ENCODE peak calls at places on chromosomes 5 and 9, in eight cellular contexts. R is CD8-positive, alpha-beta memory T cell; P is bronchial epithelial cell; C is SK-N-SH; O is fibroblast of villous mesenchyme; X is lower lobe of right lung; F is epithelial cell of esophagus; M is keratinocyte. E is an unnamed sample.

GRCh38 chr9:137968235-137968634 is 90.7 kb downstream of the CACNA1B start:
- DNase-seq in R (no peak), P (no peak), C (peak), O (no peak), X (peak), F (no peak), M (no peak), E (peak)

GRCh38 chr5:100553209-100553608 is 18.0 kb downstream of the FAM174A start:
- DNase-seq in R (no peak), P (no peak), C (no peak), O (peak), X (no peak), F (no peak), M (no peak), E (no peak)

GRCh38 chr5:152632380-152632779 is 227.3 kb upstream of the NMUR2 start:
- DNase-seq in R (no peak), P (no peak), C (no peak), O (no peak), X (no peak), F (no peak), M (no peak), E (no peak)

GRCh38 chr5:107674655-107675054 is 3.9 kb upstream of the EFNA5 start:
- DNase-seq in R (no peak), P (peak), C (no peak), O (no peak), X (no peak), F (peak), M (no peak), E (no peak)

GRCh38 chr5:145887976-145888574 is 15.3 kb upstream of the GRXCR2 start:
- DNase-seq in R (no peak), P (peak), C (peak), O (peak), X (no peak), F (peak), M (peak), E (peak)

GRCh38 chr9:134966697-134967546 is 49.2 kb upstream of the FCN1 start:
- DNase-seq in R (no peak), P (no peak), C (no peak), O (no peak), X (peak), F (no peak), M (no peak), E (no peak)

GRCh38 chr5:18299166-18299565 is 664.9 kb downstream of the TAF11L14 start:
- DNase-seq in R (no peak), P (no peak), C (no peak), O (no peak), X (no peak), F (no peak), M (no peak), E (no peak)

GRCh38 chr9:27393054-27393846 is 96.3 kb upstream of the EQTN start:
- DNase-seq in R (no peak), P (no peak), C (no peak), O (no peak), X (no peak), F (no peak), M (no peak), E (no peak)

GRCh38 chr5:77990020-77990419 is 213.9 kb upstream of the TBCA start:
- DNase-seq in R (no peak), P (no peak), C (peak), O (no peak), X (no peak), F (no peak), M (no peak), E (peak)

GRCh38 chr9:91698266-91698665 is 251.8 kb downstream of the ROR2 start:
- DNase-seq in R (no peak), P (no peak), C (no peak), O (no peak), X (no peak), F (no peak), M (no peak), E (no peak)

GRCh38 chr5:180938294-180938693 is 39.3 kb downstream of the BTNL8 start:
- DNase-seq in R (no peak), P (no peak), C (no peak), O (no peak), X (no peak), F (no peak), M (no peak), E (no peak)

GRCh38 chr5:147643142-147643541 is 133.3 kb upstream of the DPYSL3 start:
- DNase-seq in R (no peak), P (peak), C (no peak), O (peak), X (no peak), F (peak), M (no peak), E (no peak)

DNA sequence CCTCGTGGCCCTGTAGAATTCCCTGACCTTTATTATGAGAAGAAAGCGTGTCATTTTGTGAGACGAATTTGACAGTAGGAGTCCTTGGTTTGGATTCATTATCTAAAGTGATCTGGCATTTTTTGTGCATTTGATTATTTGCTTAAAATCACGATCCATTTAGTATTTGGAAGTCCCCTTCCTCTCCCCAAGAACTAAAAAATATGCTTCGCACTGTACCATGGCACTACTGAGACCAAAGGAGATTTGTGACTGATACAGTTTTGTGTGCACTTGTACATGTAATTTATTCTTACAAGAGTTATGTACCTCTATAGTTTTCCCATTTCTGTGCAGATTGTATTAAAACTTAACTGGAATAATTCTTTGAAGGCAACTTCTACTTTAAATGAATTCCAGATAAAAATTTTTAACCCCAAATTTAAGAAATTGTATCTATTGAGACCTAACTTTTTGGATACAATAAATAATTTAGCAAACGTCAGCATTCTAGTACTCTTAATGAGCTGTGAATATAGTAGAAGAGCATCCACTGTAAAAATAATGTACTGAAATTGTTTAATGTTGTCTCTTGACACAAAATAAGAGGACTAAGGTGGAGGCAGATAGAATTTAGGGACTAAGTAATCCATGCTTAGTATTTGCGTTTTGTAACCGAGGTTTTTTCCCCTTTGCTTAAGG is 2.1 kb downstream of the MAP3K1 start:
- DNase-seq in R (no peak), P (no peak), C (no peak), O (no peak), X (no peak), F (no peak), M (no peak), E (no peak)
- H3K4me3 ChIP-seq in R (peak), P (peak), C (peak), O (peak), X (peak), F (peak), M (peak), E (peak)

DNA sequence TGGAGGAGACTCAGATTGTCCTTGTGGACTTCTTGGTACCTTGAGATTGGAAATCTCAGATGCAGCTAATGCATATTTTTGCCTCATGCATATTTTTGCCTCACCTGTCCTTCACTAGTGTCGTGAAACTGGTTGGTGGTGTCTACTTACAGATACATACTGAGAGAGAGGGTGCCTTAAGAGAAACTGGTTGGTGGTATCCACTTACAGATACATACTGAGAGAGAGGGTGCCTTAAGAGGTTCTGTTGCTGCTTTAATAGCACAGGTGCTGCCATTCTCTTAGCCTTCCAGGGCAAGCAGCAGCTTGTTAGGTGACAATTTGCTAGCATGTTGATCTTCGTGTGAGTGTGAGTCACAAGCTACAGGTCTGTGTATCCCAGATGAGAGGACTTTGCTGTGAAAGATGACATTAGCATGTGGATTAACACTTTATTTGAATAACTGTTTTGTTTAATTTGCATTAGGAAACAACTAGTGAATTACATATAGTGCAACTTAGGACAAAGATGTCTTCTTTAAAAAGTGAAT is 1.4 kb downstream of the PTTG1 start:
- DNase-seq in R (no peak), P (peak), C (no peak), O (no peak), X (no peak), F (peak), M (no peak), E (no peak)
- H3K4me3 ChIP-seq in R (peak), P (no peak), C (peak), O (peak), X (no peak), F (peak), M (peak), E (peak)

GRCh38 chr9:108708448-108708847 is 147.3 kb downstream of the ACTL7B start:
- DNase-seq in R (no peak), P (no peak), C (no peak), O (no peak), X (no peak), F (no peak), M (no peak), E (no peak)

GRCh38 chr9:108702681-108703080 is 153.1 kb downstream of the ACTL7B start:
- DNase-seq in R (no peak), P (no peak), C (no peak), O (no peak), X (no peak), F (no peak), M (no peak), E (no peak)

GRCh38 chr9:108707120-108707519 is 148.7 kb downstream of the ACTL7B start:
- DNase-seq in R (no peak), P (no peak), C (no peak), O (no peak), X (no peak), F (no peak), M (no peak), E (no peak)

GRCh38 chr9:108703414-108703813 is 152.4 kb downstream of the ACTL7B start:
- DNase-seq in R (no peak), P (peak), C (no peak), O (no peak), X (no peak), F (peak), M (no peak), E (no peak)

GRCh38 chr9:108704156-108704852 is 151.5 kb downstream of the ACTL7B start:
- DNase-seq in R (no peak), P (peak), C (no peak), O (peak), X (no peak), F (peak), M (no peak), E (no peak)
- H3K4me3 ChIP-seq in R (no peak), P (no peak), C (no peak), O (no peak), X (no peak), F (no peak), M (no peak), E (no peak)

GRCh38 chr9:69155341-69156030 is 18.6 kb upstream of the TJP2 start:
- DNase-seq in R (no peak), P (peak), C (no peak), O (peak), X (no peak), F (peak), M (no peak), E (no peak)

GRCh38 chr9:69153707-69154521 is 20.2 kb upstream of the TJP2 start:
- DNase-seq in R (no peak), P (no peak), C (no peak), O (no peak), X (no peak), F (no peak), M (no peak), E (no peak)

GRCh38 chr9:69157751-69158466 is 16.2 kb upstream of the TJP2 start:
- DNase-seq in R (no peak), P (no peak), C (no peak), O (peak), X (no peak), F (no peak), M (no peak), E (no peak)

DNA sequence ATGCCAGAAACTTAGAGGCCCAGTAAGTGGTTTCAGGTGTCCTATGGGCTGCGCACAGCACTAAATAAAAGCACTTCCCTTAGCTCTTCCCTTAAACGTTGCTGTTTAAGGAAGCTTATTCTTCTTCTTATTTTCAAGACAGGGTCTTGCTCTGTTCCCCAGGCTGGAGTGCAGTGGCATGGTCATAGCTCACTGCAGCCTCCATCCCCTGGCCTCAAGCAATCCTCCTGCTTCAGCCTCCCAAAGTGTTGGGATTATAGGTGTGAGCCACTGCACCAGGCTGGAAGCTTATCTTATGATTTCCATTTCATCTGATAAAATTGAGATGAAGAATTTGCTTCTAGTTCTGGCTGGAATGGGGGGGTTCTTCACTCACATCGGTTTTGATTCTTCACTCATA is 15.6 kb upstream of the TJP2 start:
- DNase-seq in R (no peak), P (no peak), C (no peak), O (no peak), X (no peak), F (no peak), M (no peak), E (no peak)
- H3K4me3 ChIP-seq in R (no peak), P (no peak), C (no peak), O (no peak), X (no peak), F (no peak), M (no peak), E (no peak)

GRCh38 chr9:129702563-129702962 is 37.1 kb downstream of the PRRX2 start:
- DNase-seq in R (no peak), P (peak), C (no peak), O (peak), X (peak), F (peak), M (peak), E (no peak)
- H3K4me3 ChIP-seq in R (no peak), P (no peak), C (no peak), O (no peak), X (no peak), F (no peak), M (no peak), E (no peak)

GRCh38 chr5:32027093-32027716 is 146.9 kb downstream of the GOLPH3 start:
- DNase-seq in R (no peak), P (no peak), C (no peak), O (peak), X (no peak), F (no peak), M (no peak), E (peak)
- H3K4me3 ChIP-seq in R (no peak), P (no peak), C (no peak), O (peak), X (peak), F (no peak), M (no peak), E (no peak)

DNA sequence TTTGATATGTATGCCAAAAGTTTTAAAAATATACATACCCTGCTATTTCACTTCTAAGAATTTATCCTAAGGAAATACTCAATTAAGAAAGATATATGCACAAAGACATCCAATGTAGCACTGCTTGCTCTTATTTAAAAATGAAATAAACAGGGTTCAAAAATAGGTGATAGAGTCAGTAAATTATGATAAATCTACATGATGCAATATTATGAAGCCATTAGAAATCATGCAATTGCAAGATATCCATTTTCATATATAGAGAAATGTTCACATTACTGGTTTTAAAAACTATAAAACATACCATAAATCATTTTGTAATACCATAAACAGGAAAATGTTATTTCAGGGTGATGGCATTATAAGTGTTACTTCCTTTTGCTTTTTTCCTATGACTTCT is 8.6 kb upstream of the SLC12A2 start:
- DNase-seq in R (no peak), P (no peak), C (no peak), O (no peak), X (no peak), F (no peak), M (no peak), E (no peak)
- H3K4me3 ChIP-seq in R (no peak), P (no peak), C (no peak), O (no peak), X (no peak), F (no peak), M (no peak), E (no peak)

DNA sequence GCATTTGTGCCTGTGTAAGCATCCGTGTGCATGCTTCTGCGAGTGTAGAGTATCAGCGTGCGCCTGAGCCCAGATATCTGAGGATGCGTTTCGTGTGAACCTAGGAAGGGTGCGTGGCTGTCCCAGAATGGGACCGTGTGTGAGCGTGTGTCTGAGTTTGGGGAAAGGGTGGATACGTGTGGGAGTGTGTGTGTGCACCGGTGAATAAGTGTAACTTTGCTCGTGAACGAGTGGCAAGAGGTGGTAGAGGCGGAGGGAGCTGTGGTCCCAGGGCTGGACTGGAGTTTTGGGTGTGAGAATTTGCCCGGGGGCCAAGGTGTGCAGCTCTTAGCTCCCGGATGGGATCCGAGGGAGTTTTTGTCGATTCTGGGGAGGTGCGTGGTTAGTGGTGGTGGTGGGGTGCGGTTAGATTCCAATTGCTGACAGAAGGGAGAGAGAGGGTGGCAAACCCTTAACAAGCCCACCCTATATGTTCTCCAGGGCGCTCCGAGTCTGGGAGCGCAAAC is 687 bp upstream of the COL27A1 start:
- DNase-seq in R (no peak), P (no peak), C (no peak), O (no peak), X (no peak), F (peak), M (no peak), E (no peak)
- H3K4me3 ChIP-seq in R (peak), P (peak), C (peak), O (peak), X (peak), F (peak), M (peak), E (peak)